ENCODE peak calls at places on chromosomes 4 and X, in seven cellular contexts. W is brain microvascular endothelial cell; Y is MCF 10A; L is OCI-LY7; U is RWPE1; R is type B pancreatic cell; A is stimulated activated CD8-positive, alpha-beta memory T cell treated with anti-CD3 and anti-CD28 coated beads, Interleukin-15, amount 100 ng/mL, for 1 hour. S is an unnamed sample.

GRCh38 chrX:25021132-25021498 is 5.3 kb upstream of the ARX start:
- DNase-seq in W (no peak), Y (no peak), L (no peak), U (no peak), R (no peak), A (no peak), S (no peak)

GRCh38 chr4:48558026-48558425 is 68.0 kb downstream of the ZAR1 start:
- DNase-seq in W (no peak), Y (no peak), L (no peak), U (no peak), R (no peak), A (no peak), S (no peak)

GRCh38 chr4:3371581-3372001 is 70.2 kb upstream of the HGFAC start:
- DNase-seq in W (no peak), Y (no peak), L (no peak), U (no peak), R (no peak), A (no peak), S (no peak)

GRCh38 chrX:26915064-26915463 is 548.1 kb downstream of the PPP4R3C start:
- DNase-seq in W (peak), Y (no peak), L (no peak), U (no peak), R (no peak), A (no peak), S (peak)

GRCh38 chr4:114012749-114013148 is 33.3 kb upstream of the ARSJ start:
- DNase-seq in W (no peak), Y (no peak), L (no peak), U (no peak), R (no peak), A (no peak), S (no peak)

GRCh38 chrX:49165901-49166881 is 3.6 kb downstream of the MAGIX start:
- DNase-seq in W (peak), Y (peak), L (peak), U (peak), R (no peak), A (no peak), S (peak)

GRCh38 chr4:10732235-10732975 is 47.8 kb upstream of the CLNK start:
- DNase-seq in W (no peak), Y (no peak), L (no peak), U (no peak), R (no peak), A (no peak), S (no peak)

GRCh38 chrX:129600981-129601424 is 53.8 kb downstream of the APLN start:
- DNase-seq in W (peak), Y (peak), L (peak), U (peak), R (no peak), A (no peak), S (peak)

GRCh38 chr4:168437192-168437938 is 42.9 kb downstream of the DDX60L start:
- DNase-seq in W (no peak), Y (no peak), L (no peak), U (no peak), R (no peak), A (no peak), S (no peak)

GRCh38 chr4:73620115-73620792 is at the start of gene RASSF6:
- DNase-seq in W (no peak), Y (peak), L (peak), U (peak), R (no peak), A (no peak), S (no peak)

GRCh38 chr4:56786955-56787354 is 34.5 kb downstream of the SPINK2 start:
- DNase-seq in W (peak), Y (peak), L (no peak), U (peak), R (no peak), A (no peak), S (peak)

GRCh38 chrX:138866643-138867042 is 155.1 kb upstream of the FGF13 start:
- DNase-seq in W (no peak), Y (peak), L (no peak), U (no peak), R (no peak), A (no peak), S (no peak)

GRCh38 chrX:2690856-2691542 is at the start of gene CD99:
- DNase-seq in W (peak), Y (peak), L (peak), U (peak), R (peak), A (peak), S (peak)

GRCh38 chrX:3589474-3589873 is 124.0 kb downstream of the PRKX start:
- DNase-seq in W (no peak), Y (no peak), L (no peak), U (no peak), R (no peak), A (no peak), S (no peak)

GRCh38 chr4:68927165-68927564 is 24.4 kb downstream of the UGT2A3 start:
- DNase-seq in W (no peak), Y (peak), L (no peak), U (no peak), R (no peak), A (no peak), S (peak)

GRCh38 chrX:136488706-136489105 is 959 bp downstream of the BRS3 start:
- DNase-seq in W (no peak), Y (no peak), L (no peak), U (no peak), R (no peak), A (no peak), S (no peak)

S was measured in LHCN-M2.